ENCODE peak calls at places on chromosomes 4 and X, in nine cellular contexts. P is activated CD8-positive, alpha-beta memory T cell treated with anti-CD3 and anti-CD28 coated beads for 4 hours; F is iPS-NIHi11; K is epithelial cell of proximal tubule; A is WTC11; B is activated CD4-positive, alpha-beta T cell treated with anti-CD3 and anti-CD28 coated beads, Interleukin-2, amount 10 ng/mL, durations not matched to agents 7 days and 5 days; O is stimulated activated effector memory CD8-positive, alpha-beta T cell treated with anti-CD3 and anti-CD28 coated beads, Interleukin-12 subunit alpha, Interleukin-12 subunit beta, amount 100 ng/mL, for 72 hours; E is AG09309; Y is HS-5. I is an unnamed sample.

GRCh38 chr4:142267101-142267500 is 579.0 kb downstream of the INPP4B start:
- DNase-seq in P (no peak), F (no peak), K (no peak), A (no peak), B (no peak), O (no peak), E (no peak), Y (no peak), I (no peak)

GRCh38 chrX:123601437-123601836 is 131.4 kb downstream of the THOC2 start:
- DNase-seq in P (no peak), F (no peak), K (no peak), A (no peak), B (no peak), O (no peak), E (no peak), Y (no peak), I (no peak)

GRCh38 chr4:2220016-2220620 is 21.8 kb downstream of the HAUS3 start:
- DNase-seq in P (peak), F (peak), K (no peak), A (peak), B (peak), O (peak), E (peak), Y (peak), I (peak)

GRCh38 chrX:105331244-105331643 is 110.8 kb upstream of the TEX13A start:
- DNase-seq in P (no peak), F (no peak), K (no peak), A (no peak), B (no peak), O (no peak), E (no peak), Y (peak), I (peak)

GRCh38 chr4:21765810-21766407 is 182.7 kb downstream of the KCNIP4 start:
- DNase-seq in P (no peak), F (peak), K (no peak), A (peak), B (peak), O (no peak), E (no peak), Y (no peak), I (peak)

GRCh38 chrX:103628386-103629290 is at the start of gene TCEAL1:
- DNase-seq in P (no peak), F (peak), K (no peak), A (peak), B (peak), O (peak), E (no peak), Y (no peak), I (peak)

GRCh38 chrX:88940904-88941303 is 193.9 kb downstream of the CPXCR1 start:
- DNase-seq in P (no peak), F (no peak), K (no peak), A (no peak), B (no peak), O (no peak), E (no peak), Y (no peak), I (no peak)

GRCh38 chrX:152444338-152444737 is 6.8 kb downstream of the GABRA3 start:
- DNase-seq in P (no peak), F (no peak), K (no peak), A (no peak), B (no peak), O (no peak), E (no peak), Y (no peak), I (no peak)

GRCh38 chr4:145218251-145218650 is 37.9 kb upstream of the OTUD4 start:
- DNase-seq in P (no peak), F (no peak), K (no peak), A (no peak), B (no peak), O (no peak), E (no peak), Y (no peak), I (no peak)

GRCh38 chr4:119728692-119729593 is 100.3 kb upstream of the PDE5A start:
- DNase-seq in P (no peak), F (no peak), K (no peak), A (no peak), B (no peak), O (no peak), E (no peak), Y (no peak), I (peak)

GRCh38 chrX:12370444-12371089 is 232.3 kb downstream of the FRMPD4 start:
- DNase-seq in P (no peak), F (no peak), K (no peak), A (no peak), B (no peak), O (no peak), E (peak), Y (no peak), I (peak)

GRCh38 chr4:61246003-61246402 is 45.9 kb downstream of the ADGRL3 start:
- DNase-seq in P (no peak), F (no peak), K (no peak), A (no peak), B (no peak), O (no peak), E (no peak), Y (no peak), I (no peak)

GRCh38 chrX:133838761-133839676 is 146.4 kb downstream of the GPC3 start:
- DNase-seq in P (no peak), F (peak), K (no peak), A (peak), B (peak), O (peak), E (no peak), Y (no peak), I (peak)

GRCh38 chr4:41280010-41280409 is 23.3 kb downstream of the UCHL1 start:
- DNase-seq in P (no peak), F (no peak), K (no peak), A (no peak), B (no peak), O (no peak), E (no peak), Y (no peak), I (no peak)

GRCh38 chr4:137968956-137969709 is 273.0 kb downstream of the SLC7A11 start:
- DNase-seq in P (no peak), F (no peak), K (peak), A (no peak), B (no peak), O (no peak), E (peak), Y (no peak), I (no peak)

GRCh38 chrX:106170318-106170717 is 2.2 kb downstream of the PWWP3B start:
- DNase-seq in P (no peak), F (no peak), K (no peak), A (no peak), B (no peak), O (no peak), E (no peak), Y (no peak), I (no peak)

GRCh38 chr4:55851885-55852284 is 1.6 kb upstream of the EXOC1 start:
- DNase-seq in P (no peak), F (no peak), K (no peak), A (no peak), B (peak), O (peak), E (no peak), Y (no peak), I (no peak)

GRCh38 chr4:156517956-156518355 is 453.6 kb downstream of the PDGFC start:
- DNase-seq in P (no peak), F (no peak), K (no peak), A (no peak), B (no peak), O (no peak), E (no peak), Y (no peak), I (no peak)

GRCh38 chr4:155005395-155006087 is 202.9 kb upstream of the NPY2R start:
- DNase-seq in P (no peak), F (no peak), K (peak), A (no peak), B (no peak), O (no peak), E (no peak), Y (peak), I (peak)

GRCh38 chr4:138952405-138952804 is 63.2 kb upstream of the NOCT start:
- DNase-seq in P (no peak), F (no peak), K (no peak), A (no peak), B (no peak), O (no peak), E (no peak), Y (no peak), I (peak)

GRCh38 chr4:183012862-183013855 is 85.9 kb upstream of the WWC2 start:
- DNase-seq in P (no peak), F (peak), K (no peak), A (peak), B (no peak), O (no peak), E (no peak), Y (no peak), I (peak)

GRCh38 chr4:137367608-137368007 is 164.7 kb downstream of the PCDH18 start:
- DNase-seq in P (no peak), F (no peak), K (no peak), A (no peak), B (no peak), O (no peak), E (peak), Y (peak), I (peak)

GRCh38 chr4:38210396-38211114 is 250.4 kb downstream of the PTTG2 start:
- DNase-seq in P (no peak), F (no peak), K (no peak), A (no peak), B (no peak), O (no peak), E (no peak), Y (no peak), I (no peak)

GRCh38 chrX:43720082-43720481 is 64.0 kb downstream of the MAOA start:
- DNase-seq in P (no peak), F (no peak), K (no peak), A (no peak), B (no peak), O (no peak), E (no peak), Y (no peak), I (no peak)

GRCh38 chrX:106467943-106468342 is 143.8 kb upstream of the RADX start:
- DNase-seq in P (no peak), F (no peak), K (no peak), A (no peak), B (no peak), O (no peak), E (no peak), Y (no peak), I (no peak)

GRCh38 chr4:55348436-55348835 is 2.4 kb downstream of the SRD5A3 start:
- DNase-seq in P (no peak), F (no peak), K (no peak), A (no peak), B (no peak), O (no peak), E (no peak), Y (peak), I (peak)

I was measured in ELR.